ENCODE peak calls at places on chromosome 15, in four cellular contexts. E is neural progenitor cell, V is RWPE1, G is HepG2. Q is an unnamed sample.

GRCh38 chr15:28994142-28994829 is 108.5 kb downstream of the APBA2 start:
- DNase-seq in E (no peak), V (no peak), G (no peak), Q (no peak)

GRCh38 chr15:63950911-63951481 is 95.3 kb downstream of the DAPK2 start:
- DNase-seq in E (no peak), G (no peak), V (peak), Q (no peak)

GRCh38 chr15:78988361-78988911 is 43.6 kb upstream of the CTSH start:
- DNase-seq in E (no peak), V (peak), G (peak), Q (peak)

GRCh38 chr15:74635228-74635627 is 19.6 kb downstream of the CLK3 start:
- DNase-seq in V (peak), G (peak), E (peak), Q (peak)

GRCh38 chr15:81087121-81087520 is 46.9 kb upstream of the CFAP161 start:
- DNase-seq in G (no peak), E (no peak), V (no peak), Q (no peak)

GRCh38 chr15:80031841-80032240 is 27.6 kb upstream of the ZFAND6 start:
- DNase-seq in V (peak), G (no peak), E (no peak), Q (no peak)

GRCh38 chr15:86278586-86278985 is 198.9 kb downstream of the AGBL1 start:
- DNase-seq in V (no peak), G (no peak), E (no peak), Q (no peak)

GRCh38 chr15:90001683-90002427 is 731 bp downstream of the ZNF710 start:
- DNase-seq in E (peak), G (peak), V (peak), Q (peak)

GRCh38 chr15:70269331-70269911 is 171.7 kb upstream of the TLE3 start:
- DNase-seq in G (no peak), V (no peak), E (peak), Q (no peak)

GRCh38 chr15:92902723-92903587 is 2.8 kb downstream of the CHD2 start:
- DNase-seq in G (no peak), E (no peak), V (no peak), Q (no peak)

GRCh38 chr15:57031605-57032004 is 113.2 kb downstream of the TCF12 start:
- DNase-seq in V (no peak), E (no peak), G (no peak), Q (no peak)

GRCh38 chr15:35736150-35736549 is 190.2 kb upstream of the DPH6 start:
- DNase-seq in G (peak), V (no peak), E (no peak), Q (no peak)

GRCh38 chr15:57556040-57556439 is 35.7 kb upstream of the MYZAP start:
- DNase-seq in E (no peak), V (no peak), G (no peak), Q (no peak)

GRCh38 chr15:69313437-69314000 is 14.8 kb downstream of the PAQR5 start:
- DNase-seq in E (no peak), V (no peak), G (no peak), Q (no peak)

GRCh38 chr15:32844118-32844711 is 126.4 kb downstream of the GREM1 start:
- DNase-seq in E (peak), V (peak), G (peak), Q (no peak)

GRCh38 chr15:77004189-77004588 is 9.3 kb downstream of the PSTPIP1 start:
- DNase-seq in E (no peak), V (no peak), G (no peak), Q (no peak)

GRCh38 chr15:57557267-57557666 is 34.4 kb upstream of the MYZAP start:
- DNase-seq in V (no peak), G (no peak), E (no peak), Q (no peak)

GRCh38 chr15:48470096-48470495 is 138.9 kb downstream of the DUT start:
- DNase-seq in V (no peak), E (no peak), G (no peak), Q (no peak)
- TF ChIP-seq CTCF in V (no peak), E (no peak), G (no peak), Q (no peak)

DNA sequence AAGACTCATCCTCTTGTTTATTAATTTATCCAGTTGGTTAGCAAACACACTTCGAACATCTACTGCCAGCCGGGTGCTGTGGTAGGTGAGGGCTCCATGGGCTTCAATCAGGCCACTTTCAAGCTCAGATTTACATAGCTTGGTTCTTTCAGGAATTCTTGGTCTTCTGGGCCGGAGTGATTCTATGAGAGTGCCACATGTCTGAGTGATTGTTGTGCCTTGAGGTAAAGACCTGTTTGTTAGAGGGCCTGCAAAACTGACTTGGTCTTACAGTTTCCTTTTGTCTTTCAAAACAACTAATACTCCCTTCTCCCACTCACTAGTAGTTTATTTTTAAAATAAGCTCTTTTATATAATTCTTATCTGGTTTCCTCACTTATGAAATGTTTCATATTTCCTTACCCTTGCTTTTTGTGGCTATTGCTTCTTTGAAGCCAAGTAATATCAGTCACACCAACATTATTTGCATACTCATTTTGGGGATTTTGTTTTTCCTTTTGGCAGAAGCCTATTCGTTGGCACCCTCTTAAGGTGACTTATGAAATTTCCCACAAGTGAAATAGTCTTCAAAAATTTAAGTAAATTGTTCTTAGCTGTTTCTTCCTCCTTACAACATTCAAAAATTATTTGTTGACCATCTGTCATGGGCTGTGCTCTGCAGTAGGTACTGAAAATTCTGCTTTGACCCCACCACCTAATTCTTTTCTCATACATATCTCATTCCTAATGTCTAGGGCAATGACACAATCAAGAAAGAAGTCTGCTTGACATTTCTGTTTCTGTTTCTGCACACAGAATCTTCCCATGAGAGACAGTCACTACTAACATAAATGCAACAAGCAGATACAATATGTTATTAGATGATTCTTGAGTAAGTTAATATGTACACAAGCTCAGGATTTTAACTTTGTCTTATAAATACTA is 120.2 kb downstream of the LRRC28 start:
- DNase-seq in G (no peak), V (no peak), E (no peak), Q (no peak)
- TF ChIP-seq CTCF in G (no peak), V (peak), E (no peak), Q (no peak)

DNA sequence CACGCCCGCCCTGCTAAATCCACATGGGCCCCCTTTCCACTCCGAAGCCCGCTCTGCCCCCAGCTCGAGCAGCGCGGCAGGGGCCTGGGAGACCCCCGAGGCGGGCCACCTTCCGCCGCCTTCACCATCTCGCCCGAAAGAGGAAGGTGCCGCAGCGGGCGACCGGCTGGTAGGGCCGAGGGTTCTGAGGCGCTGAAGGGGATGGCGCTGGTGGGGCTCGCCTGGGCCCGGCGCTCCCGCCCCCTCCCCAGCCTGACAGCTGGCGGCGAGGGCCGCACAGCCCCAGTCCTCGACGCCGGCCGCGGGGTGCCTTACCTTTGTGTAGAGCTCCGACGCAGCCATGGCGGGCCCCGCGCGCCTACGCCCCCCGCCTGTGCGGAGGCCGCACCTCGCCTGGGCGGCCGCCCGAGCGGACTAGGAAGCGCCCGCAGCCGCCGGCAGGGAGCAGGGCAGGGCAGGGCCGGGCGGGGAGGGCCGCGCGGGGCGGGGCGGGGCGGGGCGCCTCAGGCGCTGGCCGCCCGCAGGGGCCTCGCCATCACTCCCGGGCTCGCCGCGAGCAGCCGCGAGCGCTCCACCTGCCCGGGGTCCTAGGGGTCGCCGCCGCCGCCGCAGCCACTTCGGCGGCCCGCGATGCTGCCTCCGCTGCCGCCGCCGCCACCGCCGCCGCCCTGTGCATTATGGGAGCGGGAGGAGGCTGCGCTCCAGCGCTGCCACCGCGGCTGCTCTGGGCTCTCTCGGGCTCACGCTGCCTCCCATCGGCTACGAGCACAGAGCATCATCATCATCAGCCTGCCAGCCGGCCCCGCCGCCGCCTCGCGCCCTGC is at the start of gene MYO5A:
- DNase-seq in G (peak), E (peak), V (peak), Q (peak)
- TF ChIP-seq CTCF in G (peak), E (no peak), V (peak), Q (no peak)

GRCh38 chr15:62125763-62126162 is 39.3 kb downstream of the C2CD4B start:
- DNase-seq in G (peak), V (no peak), E (no peak), Q (peak)
- TF ChIP-seq CTCF in G (peak), V (peak), E (no peak), Q (peak)

DNA sequence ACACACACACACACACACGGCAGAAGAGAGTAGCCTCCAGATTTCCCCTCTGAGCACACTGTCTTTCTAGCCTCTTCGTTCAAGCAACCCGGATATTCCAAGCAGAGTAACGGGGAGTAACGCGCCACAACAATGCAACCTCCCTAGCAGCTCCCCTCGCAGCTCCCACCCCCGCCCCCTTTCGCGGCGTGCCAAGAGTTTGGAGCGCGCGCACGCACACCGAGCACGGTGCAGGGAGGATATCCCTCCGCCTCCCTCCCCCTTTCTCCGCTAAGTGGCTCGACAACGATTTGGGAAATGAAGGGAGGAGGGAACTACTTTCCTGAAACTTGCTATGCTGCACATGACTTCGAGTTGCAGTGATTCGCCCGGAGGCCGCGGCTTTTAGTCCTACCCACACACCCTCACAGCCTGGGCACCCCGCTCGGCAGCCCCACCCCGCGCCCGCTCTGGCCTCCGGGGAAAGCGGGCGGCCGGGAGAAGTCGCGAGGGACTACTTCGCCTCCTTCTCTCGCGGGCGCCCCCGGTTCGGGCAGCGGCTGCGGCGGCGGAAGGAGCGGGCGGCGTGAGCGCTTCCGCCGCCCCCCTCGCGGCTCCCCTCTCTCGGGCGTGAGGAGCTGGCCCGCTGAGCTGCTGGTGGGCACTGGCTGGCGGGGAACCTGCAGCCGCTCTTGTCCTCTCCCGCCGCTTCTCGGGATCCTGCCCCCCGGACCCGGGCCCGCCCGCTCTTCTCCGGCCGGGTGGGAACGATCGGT is 733 bp upstream of the SPRED1 start:
- DNase-seq in G (peak), E (peak), V (peak), Q (peak)
- TF ChIP-seq CTCF in G (no peak), E (no peak), V (peak), Q (no peak)

GRCh38 chr15:67776600-67776999 is 48.7 kb upstream of the SKOR1 start:
- DNase-seq in V (no peak), G (no peak), E (no peak), Q (no peak)

GRCh38 chr15:67777071-67777470 is 48.2 kb upstream of the SKOR1 start:
- DNase-seq in V (no peak), G (no peak), E (no peak), Q (no peak)

GRCh38 chr15:67775998-67776397 is 49.3 kb upstream of the SKOR1 start:
- DNase-seq in V (no peak), E (no peak), G (no peak), Q (no peak)

GRCh38 chr15:67779160-67780111 is 45.9 kb upstream of the SKOR1 start:
- DNase-seq in G (no peak), E (no peak), V (no peak), Q (no peak)

GRCh38 chr15:67777773-67778172 is 47.5 kb upstream of the SKOR1 start:
- DNase-seq in V (no peak), G (no peak), E (no peak), Q (no peak)
- TF ChIP-seq CTCF in V (no peak), G (no peak), E (no peak), Q (no peak)

GRCh38 chr15:40336129-40337122 is 4.3 kb downstream of the CCDC9B start:
- DNase-seq in V (no peak), G (no peak), E (peak), Q (no peak)
- TF ChIP-seq CTCF in V (no peak), G (no peak), E (peak), Q (no peak)

GRCh38 chr15:39602143-39602542 is 21.3 kb downstream of the THBS1 start:
- DNase-seq in G (peak), V (no peak), E (peak), Q (no peak)
- TF ChIP-seq CTCF in G (peak), V (no peak), E (peak), Q (no peak)

GRCh38 chr15:100841426-100841825 is 38.2 kb upstream of the ALDH1A3 start:
- DNase-seq in V (no peak), E (no peak), G (no peak), Q (no peak)
- TF ChIP-seq CTCF in V (no peak), E (no peak), G (no peak), Q (no peak)

Q was measured in Calu3.